ENCODE peak calls at places on chromosome 2, in ten cellular contexts. K is choroid plexus epithelial cell, E is heart right ventricle, R is uterus, H is hepatocyte, D is fibroblast of lung, N is AG04449, X is cardiac muscle cell, A is esophagus squamous epithelium, B is GM23338. J is an unnamed sample.

GRCh38 chr2:62197609-62198236 is 1.8 kb downstream of the B3GNT2 start:
- DNase-seq in K (no peak), E (peak; percentile 63), N (no peak), X (no peak), A (no peak), B (peak; percentile 72), R (no peak), H (peak; percentile 43), D (no peak), J (no peak)

GRCh38 chr2:29010946-29011649 is 30.0 kb downstream of the TOGARAM2 start:
- DNase-seq in K (peak; percentile 99), E (peak; percentile 49), R (no peak), X (peak; percentile 92), B (peak; percentile 29), D (peak; percentile 85), A (no peak), N (no peak), H (peak; percentile 65), J (no peak)

GRCh38 chr2:195447353-195447975 is 209.6 kb upstream of the SLC39A10 start:
- DNase-seq in R (no peak), E (no peak), K (no peak), A (no peak), D (no peak), B (no peak), H (no peak), X (no peak), N (no peak), J (no peak)

GRCh38 chr2:218257390-218257981 is 3.3 kb upstream of the GPBAR1 start:
- DNase-seq in E (no peak), N (no peak), A (no peak), H (no peak), K (peak; percentile 46), B (peak; percentile 91), R (no peak), X (peak; percentile 36), D (no peak), J (no peak)

GRCh38 chr2:188068093-188068492 is 223.6 kb upstream of the GULP1 start:
- DNase-seq in H (no peak), X (no peak), E (no peak), A (no peak), N (no peak), K (no peak), B (peak; percentile 12), R (no peak), D (peak; percentile 11), J (no peak)

GRCh38 chr2:57941826-57942225 is 104.8 kb upstream of the VRK2 start:
- DNase-seq in X (no peak), N (no peak), D (no peak), H (no peak), E (no peak), R (no peak), K (no peak), B (no peak), A (no peak), J (no peak)

GRCh38 chr2:112047537-112048235 is 7.4 kb upstream of the TMEM87B start:
- DNase-seq in X (peak; percentile 56), N (no peak), B (no peak), A (no peak), H (no peak), R (no peak), E (no peak), D (no peak), K (no peak), J (no peak)

GRCh38 chr2:240636563-240637115 is 11.4 kb downstream of the GPR35 start:
- DNase-seq in E (no peak), K (no peak), A (no peak), B (no peak), R (no peak), D (no peak), X (no peak), H (no peak), N (no peak), J (no peak)

GRCh38 chr2:120613742-120614481 is 121.8 kb upstream of the GLI2 start:
- DNase-seq in E (no peak), H (peak; percentile 30), A (no peak), D (peak; percentile 91), X (peak; percentile 39), B (no peak), R (no peak), N (peak; percentile 91), K (peak; percentile 78), J (peak; percentile 83)

GRCh38 chr2:96251721-96252292 is 14.0 kb downstream of the TMEM127 start:
- DNase-seq in X (peak; percentile 93), B (peak; percentile 28), D (peak; percentile 98), A (no peak), N (peak; percentile 74), K (peak; percentile 94), E (peak; percentile 65), H (peak; percentile 57), R (peak; percentile 49), J (peak; percentile 75)

GRCh38 chr2:156455366-156455975 is 19.3 kb downstream of the GPD2 start:
- DNase-seq in K (peak; percentile 48), A (no peak), N (no peak), H (peak; percentile 40), X (no peak), D (peak; percentile 58), B (no peak), E (no peak), R (no peak), J (no peak)

GRCh38 chr2:127398239-127398590 is 10.4 kb upstream of the MAP3K2 start:
- DNase-seq in R (peak; percentile 74), A (no peak), E (peak; percentile 73), X (peak; percentile 87), D (peak; percentile 93), H (peak; percentile 91), K (peak; percentile 92), N (peak; percentile 52), B (no peak), J (peak; percentile 81)

GRCh38 chr2:210955591-210955990 is 399.2 kb downstream of the CPS1 start:
- DNase-seq in N (no peak), X (peak; percentile 60), H (peak; percentile 9), E (no peak), R (no peak), A (no peak), K (peak; percentile 77), B (no peak), D (peak; percentile 90), J (no peak)
- TF ChIP-seq CTCF in N (no peak), X (no peak), H (no peak), E (no peak), R (no peak), A (no peak), K (no peak), B (no peak), D (no peak), J (no peak)

DNA sequence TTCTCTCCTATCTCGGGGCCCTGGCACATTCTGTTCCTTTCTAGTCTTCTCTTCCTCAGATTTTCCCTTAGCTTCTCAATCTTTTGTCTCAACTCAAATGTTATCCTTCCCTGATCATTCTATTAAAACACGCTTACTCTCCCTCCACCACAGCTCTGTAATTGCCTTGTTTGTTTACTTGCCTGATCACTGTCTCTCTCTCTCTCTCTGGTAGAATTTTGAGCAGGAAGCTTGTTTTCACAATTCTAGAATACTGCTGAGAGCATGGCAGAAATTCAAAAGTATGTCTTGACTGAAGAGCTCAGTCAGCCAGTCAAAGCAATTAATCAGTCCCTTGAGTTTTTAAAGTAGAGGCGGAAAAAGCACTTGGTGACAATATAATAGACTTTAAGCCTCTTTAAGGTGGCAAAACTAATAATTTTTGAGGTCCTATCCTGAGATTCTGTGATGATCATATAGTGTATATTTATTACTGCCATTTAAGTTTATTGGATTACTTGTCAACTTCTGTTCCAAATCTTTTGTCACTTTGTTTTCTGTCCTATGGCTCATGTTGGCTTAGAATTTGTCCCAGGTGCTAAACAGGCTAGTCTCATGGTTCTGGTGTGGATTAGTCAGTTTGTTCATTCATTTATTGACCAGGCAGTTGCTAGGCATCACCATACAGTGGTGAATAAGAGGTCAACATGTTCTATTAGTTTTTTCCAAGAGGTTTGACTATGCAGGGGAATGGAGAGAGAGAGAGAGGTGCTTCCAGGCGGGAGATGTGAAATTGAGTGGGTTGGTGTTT is 2.3 kb downstream of the PSMD1 start:
- DNase-seq in K (peak; percentile 53), A (no peak), H (no peak), D (peak; percentile 36), X (peak; percentile 13), R (no peak), N (no peak), E (no peak), B (no peak), J (no peak)
- H3K4me3 ChIP-seq in K (no peak overlapping the region), A (no peak overlapping the region), H (no peak overlapping the region), D (no peak overlapping the region), X (no peak overlapping the region), R (no peak overlapping the region), N (peak overlapping the region; percentile 16), E (no peak overlapping the region), B (peak overlapping the region; percentile 97), J (peak overlapping the region; percentile 88)

GRCh38 chr2:177029501-177029900 is 183.1 kb upstream of the HNRNPA3 start:
- DNase-seq in H (no peak), B (peak; percentile 63), R (no peak), D (no peak), X (no peak), N (no peak), K (no peak), A (no peak), E (no peak), J (no peak)
- TF ChIP-seq CTCF in H (peak; percentile 14), B (peak; percentile 76), R (no peak), D (no peak), X (no peak), N (no peak), K (peak; percentile 5), A (no peak), E (no peak), J (no peak)

GRCh38 chr2:130911996-130912395 is 75.3 kb downstream of the ARHGEF4 start:
- DNase-seq in D (no peak), R (no peak), K (no peak), X (no peak), E (no peak), B (no peak), A (no peak), N (no peak), H (no peak), J (no peak)

GRCh38 chr2:130911482-130911881 is 74.8 kb downstream of the ARHGEF4 start:
- DNase-seq in K (no peak), R (no peak), N (no peak), X (no peak), B (no peak), E (no peak), D (no peak), A (no peak), H (no peak), J (no peak)

GRCh38 chr2:130913891-130914290 is 77.2 kb downstream of the ARHGEF4 start:
- DNase-seq in E (no peak), R (no peak), N (no peak), D (no peak), K (no peak), H (no peak), A (no peak), B (no peak), X (no peak), J (no peak)

GRCh38 chr2:130910931-130911330 is 74.2 kb downstream of the ARHGEF4 start:
- DNase-seq in R (no peak), X (no peak), A (no peak), N (no peak), K (no peak), H (no peak), B (no peak), D (no peak), E (no peak), J (no peak)

DNA sequence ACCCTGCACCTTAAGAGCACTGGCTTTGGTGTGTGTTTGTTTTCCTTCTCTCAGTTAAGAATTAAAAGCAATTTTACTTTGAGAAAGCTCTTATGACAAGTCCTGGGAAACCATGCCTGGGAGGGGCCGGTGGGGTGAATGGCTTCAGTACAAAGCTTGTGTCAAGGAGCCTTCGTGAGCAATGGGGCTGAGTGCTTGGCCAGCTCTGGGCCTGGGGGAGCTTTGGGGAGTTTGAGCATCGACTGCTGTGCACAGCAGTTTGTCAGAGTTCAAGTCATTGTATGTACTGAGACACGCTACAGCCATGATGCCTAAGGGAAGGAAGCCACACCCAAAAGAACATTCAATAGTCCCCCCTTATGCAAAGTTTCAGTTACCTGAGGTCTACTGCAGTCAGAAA is 75.8 kb downstream of the ARHGEF4 start:
- DNase-seq in K (no peak), N (no peak), H (no peak), X (no peak), R (no peak), E (no peak), B (no peak), A (no peak), D (no peak), J (no peak)
- H3K4me3 ChIP-seq in K (no peak overlapping the region), N (no peak overlapping the region), H (no peak overlapping the region), X (no peak overlapping the region), R (no peak overlapping the region), E (no peak overlapping the region), B (no peak overlapping the region), A (peak overlapping the region; percentile 20), D (no peak overlapping the region), J (no peak overlapping the region)